ENCODE peak calls at places on chromosomes 13 and 19, in five cellular contexts. P, M, Q, A and E are unnamed samples.

GRCh38 chr13:48094404-48094780 is 512 bp downstream of the MED4 start:
- DNase-seq in P (peak; percentile 21), M (no peak), Q (no peak), A (no peak), E (no peak)

GRCh38 chr19:33500586-33500985 is 21.0 kb downstream of the PEPD start:
- DNase-seq in P (no peak), M (no peak), Q (no peak), A (no peak), E (no peak)

GRCh38 chr13:95357875-95358274 is 56.6 kb upstream of the ABCC4 start:
- DNase-seq in P (no peak), M (no peak), Q (no peak), A (no peak), E (no peak)

GRCh38 chr13:34243396-34243795 is 425.4 kb downstream of the RFC3 start:
- DNase-seq in P (no peak), M (no peak), Q (no peak), A (no peak), E (no peak)

GRCh38 chr13:37344051-37344450 is 238.6 kb upstream of the CSNK1A1L start:
- DNase-seq in P (no peak), M (no peak), Q (no peak), A (no peak), E (no peak)

GRCh38 chr13:99287544-99287943 is 19.7 kb downstream of the GPR183 start:
- DNase-seq in P (no peak), M (no peak), Q (no peak), A (no peak), E (no peak)

GRCh38 chr13:45838171-45838745 is 13.3 kb downstream of the SIAH3 start:
- DNase-seq in P (no peak), M (no peak), Q (no peak), A (no peak), E (no peak)

GRCh38 chr19:49843265-49843664 is 7.7 kb upstream of the PTOV1 start:
- DNase-seq in P (no peak), M (no peak), Q (no peak), A (peak; percentile 34), E (no peak)

GRCh38 chr19:8510589-8511115 is 3.3 kb downstream of the ZNF414 start:
- DNase-seq in P (no peak), M (no peak), Q (no peak), A (no peak), E (no peak)

GRCh38 chr19:8194528-8195275 is 14.5 kb upstream of the CERS4 start:
- DNase-seq in P (no peak), M (no peak), Q (no peak), A (no peak), E (no peak)

GRCh38 chr19:3335431-3336350 is 30.7 kb upstream of the NFIC start:
- DNase-seq in P (no peak), M (no peak), Q (no peak), A (no peak), E (no peak)

DNA sequence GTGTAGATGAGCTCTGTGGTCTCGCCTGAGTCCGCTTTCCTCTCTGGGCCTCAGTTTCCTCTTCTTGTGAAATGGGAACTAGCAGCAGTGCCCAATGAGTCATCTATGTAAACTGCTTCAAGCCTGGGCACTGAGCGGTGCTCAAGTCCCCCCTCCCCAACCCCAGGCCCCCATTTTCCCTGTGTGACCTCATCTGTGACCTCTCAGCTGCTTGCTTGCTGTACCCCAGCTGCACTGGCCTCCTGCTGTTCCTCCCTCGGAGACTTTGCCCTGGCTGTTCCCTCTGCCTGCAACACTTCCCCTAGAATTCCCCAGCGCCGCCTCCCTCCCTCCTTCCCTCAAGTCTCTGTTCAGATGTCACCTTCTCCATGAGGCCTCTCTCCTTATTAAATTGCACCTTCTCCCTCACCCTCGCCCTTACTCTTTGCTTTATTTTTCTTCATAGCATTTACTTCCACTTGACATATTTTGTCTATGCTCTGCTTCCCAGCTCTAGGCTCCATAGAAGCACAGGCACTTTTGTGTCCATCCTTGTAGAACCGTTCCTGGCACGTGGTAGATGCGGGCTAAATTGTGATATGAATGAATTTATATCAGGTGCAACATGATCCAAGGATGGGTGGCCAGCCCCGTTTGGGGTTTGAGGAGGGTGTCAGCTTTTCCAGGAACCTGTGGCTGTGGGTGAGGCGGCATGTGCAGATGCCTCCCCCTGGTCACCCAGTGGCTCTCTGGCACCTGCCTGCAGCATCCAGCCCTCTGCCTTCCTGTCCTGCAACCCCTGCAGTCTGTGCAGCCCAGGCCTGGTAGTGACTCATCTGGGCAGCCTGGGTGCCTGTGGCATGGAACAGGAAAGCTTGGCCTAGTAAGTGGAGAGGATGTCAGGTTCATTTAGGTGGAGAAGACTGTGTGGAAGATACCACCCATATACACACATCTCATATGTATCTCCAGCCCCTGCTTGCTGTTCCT is 26.3 kb downstream of the SIPA1L3 start:
- DNase-seq in P (no peak), M (peak; percentile 78), Q (peak; percentile 36), A (no peak), E (peak; percentile 38)
- TF ChIP-seq ESRRA in P (no peak), M (no peak), Q (no peak), A (no peak), E (no peak)

GRCh38 chr13:110336681-110337080 is 29.6 kb downstream of the COL4A2 start:
- DNase-seq in P (no peak), M (no peak), Q (no peak), A (no peak), E (no peak)
- TF ChIP-seq ESRRA in P (no peak), M (no peak), Q (no peak), A (no peak), E (no peak)

GRCh38 chr19:22807061-22807835 is 23.3 kb upstream of the ZNF99 start:
- DNase-seq in P (no peak), M (no peak), Q (no peak), A (no peak), E (no peak)
- TF ChIP-seq ESRRA in P (no peak), M (no peak), Q (no peak), A (no peak), E (no peak)

GRCh38 chr19:55376381-55376933 is at the start of gene TMEM190:
- DNase-seq in P (peak; percentile 50), M (peak; percentile 68), Q (peak; percentile 51), A (no peak), E (no peak)
- TF ChIP-seq ESRRA in P (no peak), M (no peak), Q (no peak), A (no peak), E (no peak)

GRCh38 chr19:47107953-47108746 is 5.4 kb downstream of the ZC3H4 start:
- DNase-seq in P (no peak), M (no peak), Q (no peak), A (no peak), E (no peak)
- TF ChIP-seq ESRRA in P (no peak), M (no peak), Q (no peak), A (no peak), E (no peak)

DNA sequence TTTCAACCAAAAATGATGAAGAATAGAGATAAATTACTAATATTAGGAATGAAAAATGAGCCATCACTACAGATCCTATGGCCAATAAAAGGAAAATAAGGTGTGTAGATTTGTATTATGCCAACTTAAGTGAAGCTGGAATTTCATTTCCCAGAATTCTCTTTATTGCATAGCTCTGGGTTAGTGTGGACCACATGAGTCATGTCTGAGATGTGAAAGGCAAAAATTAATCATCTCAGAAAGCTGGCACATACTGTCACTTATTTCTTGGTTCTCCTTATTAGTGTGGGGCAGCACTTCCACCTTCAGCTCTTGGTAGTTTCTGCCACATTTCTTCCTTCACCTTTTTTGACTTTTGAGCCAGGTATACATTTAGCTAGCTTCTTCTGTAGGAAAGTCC is 82.6 kb downstream of the KATNAL1 start:
- DNase-seq in P (no peak), M (peak; percentile 21), Q (no peak), A (no peak), E (no peak)
- TF ChIP-seq ESRRA in P (no peak), M (no peak), Q (no peak), A (no peak), E (no peak)

GRCh38 chr13:111393221-111393790 is 72.9 kb downstream of the TEX29 start:
- DNase-seq in P (no peak), M (no peak), Q (no peak), A (no peak), E (no peak)

GRCh38 chr13:111387945-111388600 is 67.6 kb downstream of the TEX29 start:
- DNase-seq in P (no peak), M (no peak), Q (no peak), A (no peak), E (no peak)

GRCh38 chr13:111389621-111390521 is 69.4 kb downstream of the TEX29 start:
- DNase-seq in P (no peak), M (no peak), Q (no peak), A (no peak), E (no peak)

GRCh38 chr13:111388851-111389500 is 68.5 kb downstream of the TEX29 start:
- DNase-seq in P (no peak), M (no peak), Q (no peak), A (no peak), E (no peak)

DNA sequence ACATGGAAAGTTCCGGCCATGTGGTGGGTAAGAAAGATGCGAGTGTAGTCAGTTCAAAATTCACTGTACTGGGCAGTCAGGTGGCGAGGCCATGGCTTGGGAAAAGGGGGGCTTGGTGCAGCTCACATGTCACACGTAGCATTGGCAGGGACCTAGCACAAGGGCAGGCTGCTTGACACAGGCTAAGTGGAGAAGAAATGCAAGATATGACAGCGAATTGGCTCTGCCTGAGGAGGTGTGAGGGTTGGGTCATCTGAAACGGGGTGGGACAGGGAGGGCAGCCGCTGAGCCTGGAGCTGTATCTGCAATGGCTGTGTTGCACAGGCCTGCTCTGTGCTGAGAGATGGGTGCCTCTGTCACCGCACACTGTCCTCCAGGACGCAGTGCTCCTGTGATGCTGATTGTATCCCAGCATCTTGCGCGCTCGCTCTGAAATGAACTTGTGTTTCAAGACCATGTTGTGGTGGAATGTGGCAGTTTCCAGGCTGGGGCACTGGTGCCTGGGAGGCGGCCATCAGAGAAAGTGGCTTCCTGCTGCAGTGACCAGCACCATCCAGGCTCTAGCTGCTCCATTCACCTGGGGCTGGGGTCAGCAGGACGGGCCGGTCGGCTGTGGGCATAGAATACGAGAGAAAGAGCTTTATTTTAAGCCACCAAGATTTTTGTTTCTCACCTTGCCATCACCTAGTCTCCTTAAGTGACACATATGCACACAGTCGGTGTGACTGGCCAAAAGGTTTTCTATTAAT is 70.3 kb downstream of the TEX29 start:
- DNase-seq in P (no peak), M (no peak), Q (no peak), A (no peak), E (no peak)
- TF ChIP-seq ESRRA in P (no peak), M (no peak), Q (no peak), A (no peak), E (no peak)

GRCh38 chr13:30710442-30710841 is 24.9 kb upstream of the ALOX5AP start:
- DNase-seq in P (no peak), M (no peak), Q (no peak), A (no peak), E (no peak)
- TF ChIP-seq ESRRA in P (no peak), M (no peak), Q (no peak), A (no peak), E (no peak)